ENCODE peak calls at places on chromosome 3, in seven cellular contexts. B, T, O, N, G, D and K are unnamed samples.

GRCh38 chr3:58027704-58028317 is 19.6 kb downstream of the FLNB start:
- DNase-seq in B (no peak), T (no peak), O (no peak), N (no peak), G (no peak), D (no peak), K (no peak)

GRCh38 chr3:74054566-74054965 is 429.8 kb upstream of the PDZRN3 start:
- DNase-seq in B (no peak), T (no peak), O (no peak), N (no peak), G (no peak), D (peak; percentile 18), K (no peak)

GRCh38 chr3:38266810-38267209 is 1.2 kb downstream of the SLC22A13 start:
- DNase-seq in B (no peak), T (no peak), O (no peak), N (no peak), G (no peak), D (no peak), K (no peak)

GRCh38 chr3:775178-775885 is 317.5 kb upstream of the CNTN6 start:
- DNase-seq in B (peak; percentile 3), T (no peak), O (no peak), N (no peak), G (no peak), D (no peak), K (no peak)

GRCh38 chr3:84042717-84043116 is 916.1 kb upstream of the CADM2 start:
- DNase-seq in B (no peak), T (no peak), O (no peak), N (no peak), G (no peak), D (no peak), K (no peak)

GRCh38 chr3:46993986-46994385 is 14.5 kb downstream of the NBEAL2 start:
- DNase-seq in B (no peak), T (no peak), O (no peak), N (no peak), G (no peak), D (no peak), K (no peak)

GRCh38 chr3:8482960-8483665 is 18.5 kb upstream of the LMCD1 start:
- DNase-seq in B (peak; percentile 95), T (no peak), O (peak; percentile 90), N (peak; percentile 91), G (peak; percentile 96), D (no peak), K (peak; percentile 94)

GRCh38 chr3:21185816-21186314 is 565.1 kb downstream of the ZNF385D start:
- DNase-seq in B (peak; percentile 19), T (no peak), O (no peak), N (no peak), G (no peak), D (no peak), K (no peak)

GRCh38 chr3:71087109-71088018 is 496.2 kb downstream of the FOXP1 start:
- DNase-seq in B (no peak), T (peak; percentile 73), O (no peak), N (no peak), G (no peak), D (no peak), K (no peak)

GRCh38 chr3:182935803-182936202 is 44.5 kb downstream of the DCUN1D1 start:
- DNase-seq in B (no peak), T (no peak), O (no peak), N (no peak), G (no peak), D (no peak), K (no peak)
- H3K4me3 ChIP-seq in B (no peak overlapping the region), T (no peak overlapping the region), O (no peak overlapping the region), N (no peak overlapping the region), G (no peak overlapping the region), D (no peak overlapping the region), K (no peak overlapping the region)

GRCh38 chr3:146882206-146882605 is 277.1 kb upstream of the PLSCR5 start:
- DNase-seq in B (no peak), T (no peak), O (no peak), N (no peak), G (no peak), D (no peak), K (no peak)
- H3K4me3 ChIP-seq in B (no peak overlapping the region), T (no peak overlapping the region), O (no peak overlapping the region), N (no peak overlapping the region), G (no peak overlapping the region), D (no peak overlapping the region), K (no peak overlapping the region)

DNA sequence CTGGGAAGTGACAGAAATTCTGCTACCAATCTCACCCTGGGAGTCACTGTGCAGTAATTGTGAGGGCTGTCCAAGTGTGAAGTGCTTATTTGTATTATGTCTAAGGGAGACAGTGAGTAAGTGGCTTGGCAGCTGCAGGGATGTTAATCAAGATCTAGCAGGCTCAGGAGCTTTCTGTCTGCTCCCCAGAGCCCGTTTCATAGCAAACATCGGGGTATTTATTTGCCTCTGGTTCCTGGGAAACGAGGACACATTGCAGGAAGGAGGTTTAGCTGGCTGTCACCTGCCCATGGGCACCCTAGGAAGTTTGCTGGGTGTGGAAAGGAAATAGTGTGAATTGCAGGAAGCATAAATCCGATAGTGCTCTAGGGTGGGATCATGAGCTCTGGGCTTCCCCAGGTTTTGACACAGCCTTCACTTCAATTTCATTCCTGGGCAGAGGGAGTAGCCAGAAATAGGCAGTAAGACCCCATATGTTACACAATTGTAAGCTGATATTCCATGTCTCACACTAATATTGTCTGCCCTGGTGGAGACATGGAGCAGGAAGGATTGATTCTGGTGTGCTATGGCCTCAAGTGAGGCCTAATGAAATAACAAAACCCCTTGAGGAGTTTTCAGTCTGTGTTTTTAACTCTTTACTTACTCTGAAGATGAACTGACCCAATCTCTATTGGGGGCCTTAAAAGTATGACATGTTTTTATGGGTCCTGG is 74.1 kb upstream of the MITF start:
- DNase-seq in B (peak; percentile 57), T (no peak), O (no peak), N (no peak), G (no peak), D (no peak), K (no peak)
- H3K4me3 ChIP-seq in B (no peak overlapping the region), T (no peak overlapping the region), O (no peak overlapping the region), N (no peak overlapping the region), G (no peak overlapping the region), D (no peak overlapping the region), K (no peak overlapping the region)

DNA sequence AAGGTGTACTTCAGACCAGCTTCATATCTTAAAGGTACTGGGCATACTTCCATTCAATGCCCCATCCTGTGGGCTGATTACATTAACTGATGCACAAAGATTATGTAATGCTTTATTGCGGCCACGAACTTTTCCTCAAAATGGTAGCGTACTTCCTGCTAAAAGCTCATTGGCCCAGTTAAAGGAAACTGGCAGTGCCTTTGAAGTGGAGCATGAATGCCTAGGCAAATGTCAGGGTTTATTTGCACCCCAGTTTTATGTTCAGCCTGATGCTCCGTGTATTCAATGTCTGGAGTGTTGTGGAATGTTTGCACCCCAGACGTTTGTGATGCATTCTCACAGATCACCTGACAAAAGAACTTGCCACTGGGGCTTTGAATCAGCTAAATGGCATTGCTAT is 3.4 kb downstream of the SKIL start:
- DNase-seq in B (no peak), T (no peak), O (no peak), N (no peak), G (no peak), D (peak; percentile 16), K (no peak)
- H3K4me3 ChIP-seq in B (peak overlapping the region; percentile 27), T (no peak overlapping the region), O (peak overlapping the region; percentile 81), N (no peak overlapping the region), G (peak overlapping the region; percentile 6), D (peak overlapping the region; percentile 95), K (no peak overlapping the region)

DNA sequence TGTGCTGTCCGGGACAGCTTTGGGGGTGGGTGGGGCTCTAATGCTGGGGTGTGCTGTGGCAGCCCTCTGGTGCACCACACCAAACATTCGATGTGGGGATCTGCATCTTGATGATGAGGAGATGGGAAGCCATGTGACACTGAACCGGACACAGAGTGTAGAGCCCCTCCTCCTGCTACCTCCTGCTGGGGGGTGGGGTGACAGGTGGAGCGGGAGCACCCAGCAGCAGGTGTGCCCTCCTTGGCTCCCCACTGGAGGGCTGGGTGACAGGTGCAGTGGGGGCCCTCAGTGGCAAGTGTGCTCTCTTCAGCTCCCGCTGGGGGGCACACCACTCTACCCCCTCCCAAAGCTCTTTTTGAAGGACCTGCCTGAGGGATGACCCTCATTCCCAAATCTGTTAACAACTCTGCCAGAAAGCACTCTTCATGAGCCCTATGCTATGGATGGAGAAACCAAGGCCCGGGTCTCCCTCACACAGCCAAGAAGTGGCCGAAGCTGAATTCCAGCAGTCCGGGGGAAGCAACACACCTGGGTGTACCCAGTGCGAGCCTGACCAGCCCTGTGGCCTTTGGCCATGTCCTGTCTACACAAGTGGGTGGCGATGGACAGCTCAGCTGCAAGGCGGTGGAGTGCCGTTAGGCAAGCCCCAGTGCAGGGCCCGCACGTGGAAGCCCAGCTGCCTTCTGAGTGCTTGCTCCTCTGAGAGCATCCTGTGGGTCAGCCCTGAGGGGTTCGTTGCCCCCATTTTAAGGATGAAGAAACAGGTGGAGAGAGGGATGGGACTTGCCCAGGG is 609 bp upstream of the UROC1 start:
- DNase-seq in B (no peak), T (no peak), O (no peak), N (peak; percentile 49), G (no peak), D (peak; percentile 57), K (no peak)
- H3K4me3 ChIP-seq in B (no peak overlapping the region), T (no peak overlapping the region), O (no peak overlapping the region), N (no peak overlapping the region), G (no peak overlapping the region), D (no peak overlapping the region), K (no peak overlapping the region)

GRCh38 chr3:170732660-170733245 is 137.2 kb downstream of the RPL22L1 start:
- DNase-seq in B (no peak), T (no peak), O (no peak), N (no peak), G (no peak), D (no peak), K (no peak)

GRCh38 chr3:170734043-170734736 is 135.8 kb downstream of the RPL22L1 start:
- DNase-seq in B (no peak), T (no peak), O (no peak), N (no peak), G (no peak), D (peak; percentile 8), K (no peak)

GRCh38 chr3:170735821-170736220 is 134.2 kb downstream of the RPL22L1 start:
- DNase-seq in B (no peak), T (no peak), O (no peak), N (no peak), G (no peak), D (no peak), K (no peak)

GRCh38 chr3:170737763-170738162 is 132.2 kb downstream of the RPL22L1 start:
- DNase-seq in B (no peak), T (no peak), O (no peak), N (no peak), G (no peak), D (no peak), K (no peak)

GRCh38 chr3:170734737-170735070 is 135.3 kb downstream of the RPL22L1 start:
- DNase-seq in B (no peak), T (no peak), O (no peak), N (no peak), G (no peak), D (no peak), K (no peak)
- H3K4me3 ChIP-seq in B (no peak overlapping the region), T (no peak overlapping the region), O (no peak overlapping the region), N (no peak overlapping the region), G (no peak overlapping the region), D (no peak overlapping the region), K (no peak overlapping the region)